ENCODE peak calls at places on chromosomes 3 and 15, in eight cellular contexts. V is MM.1S; A is suprapubic skin; E is brain microvascular endothelial cell; Y is CD8-positive, alpha-beta T cell; D is IMR-90; X is fibroblast of the aortic adventitia; F is kidney epithelial cell. G is an unnamed sample.
A peak's percentile ranks its signal among the peaks of the same experiment; 100 is the strongest.

GRCh38 chr3:128317698-128318231 is 148.9 kb downstream of the DNAJB8 start:
- DNase-seq in V (no peak), A (peak; percentile 40), E (no peak), Y (no peak), D (no peak), X (no peak), F (no peak), G (no peak)

GRCh38 chr3:97793415-97794019 is 28.3 kb upstream of the CRYBG3 start:
- DNase-seq in V (peak; percentile 58), A (no peak), E (peak; percentile 20), Y (no peak), D (peak; percentile 64), X (peak; percentile 79), F (peak; percentile 14), G (peak; percentile 25)

GRCh38 chr15:84794148-84794547 is 23.0 kb upstream of the ALPK3 start:
- DNase-seq in V (no peak), A (no peak), E (no peak), Y (no peak), D (no peak), X (no peak), F (no peak), G (no peak)

GRCh38 chr15:68972201-68973065 is 42.1 kb upstream of the NOX5 start:
- DNase-seq in V (no peak), A (no peak), E (no peak), Y (no peak), D (no peak), X (no peak), F (no peak), G (no peak)

GRCh38 chr3:139659511-139659910 is 18.3 kb downstream of the NMNAT3 start:
- DNase-seq in V (no peak), A (no peak), E (no peak), Y (no peak), D (no peak), X (no peak), F (no peak), G (no peak)

GRCh38 chr3:101988591-101988990 is 139.3 kb downstream of the NFKBIZ start:
- DNase-seq in V (no peak), A (no peak), E (no peak), Y (no peak), D (no peak), X (peak; percentile 4), F (no peak), G (no peak)

GRCh38 chr3:184126006-184126405 is 9.2 kb upstream of the EIF2B5 start:
- DNase-seq in V (no peak), A (no peak), E (no peak), Y (no peak), D (peak; percentile 34), X (peak; percentile 16), F (no peak), G (no peak)

GRCh38 chr3:112814256-112814655 is 32.4 kb downstream of the CD200R1L start:
- DNase-seq in V (peak; percentile 56), A (no peak), E (peak; percentile 61), Y (no peak), D (peak; percentile 89), X (peak; percentile 93), F (no peak), G (no peak)

GRCh38 chr15:90419738-90420487 is 31.9 kb downstream of the IQGAP1 start:
- DNase-seq in V (no peak), A (no peak), E (peak; percentile 61), Y (no peak), D (peak; percentile 92), X (peak; percentile 88), F (no peak), G (no peak)

GRCh38 chr3:67044955-67045354 is 46.8 kb downstream of the KBTBD8 start:
- DNase-seq in V (no peak), A (no peak), E (no peak), Y (no peak), D (no peak), X (no peak), F (no peak), G (no peak)

GRCh38 chr3:10338164-10338470 is 17.2 kb upstream of the SEC13 start:
- DNase-seq in V (no peak), A (no peak), E (no peak), Y (no peak), D (no peak), X (no peak), F (no peak), G (no peak)

GRCh38 chr3:19229086-19229485 is 80.8 kb downstream of the KCNH8 start:
- DNase-seq in V (no peak), A (no peak), E (no peak), Y (no peak), D (no peak), X (no peak), F (no peak), G (no peak)

GRCh38 chr15:32718822-32719716 is 1.3 kb downstream of the GREM1 start:
- DNase-seq in V (no peak), A (no peak), E (no peak), Y (no peak), D (no peak), X (no peak), F (no peak), G (no peak)

GRCh38 chr15:99016680-99017321 is 9.2 kb upstream of the PGPEP1L start:
- DNase-seq in V (no peak), A (no peak), E (no peak), Y (no peak), D (peak; percentile 66), X (peak; percentile 65), F (no peak), G (no peak)

GRCh38 chr3:124731760-124732159 is 1.5 kb downstream of the UMPS start:
- DNase-seq in V (no peak), A (no peak), E (no peak), Y (no peak), D (no peak), X (no peak), F (no peak), G (no peak)

GRCh38 chr3:15989419-15989818 is 185.1 kb upstream of the GALNT15 start:
- DNase-seq in V (no peak), A (no peak), E (no peak), Y (no peak), D (peak; percentile 64), X (no peak), F (no peak), G (no peak)

GRCh38 chr3:10015476-10015904 is 10.7 kb upstream of the FANCD2 start:
- DNase-seq in V (no peak), A (peak; percentile 94), E (peak; percentile 92), Y (no peak), D (peak; percentile 97), X (peak; percentile 99), F (peak; percentile 76), G (no peak)

DNA sequence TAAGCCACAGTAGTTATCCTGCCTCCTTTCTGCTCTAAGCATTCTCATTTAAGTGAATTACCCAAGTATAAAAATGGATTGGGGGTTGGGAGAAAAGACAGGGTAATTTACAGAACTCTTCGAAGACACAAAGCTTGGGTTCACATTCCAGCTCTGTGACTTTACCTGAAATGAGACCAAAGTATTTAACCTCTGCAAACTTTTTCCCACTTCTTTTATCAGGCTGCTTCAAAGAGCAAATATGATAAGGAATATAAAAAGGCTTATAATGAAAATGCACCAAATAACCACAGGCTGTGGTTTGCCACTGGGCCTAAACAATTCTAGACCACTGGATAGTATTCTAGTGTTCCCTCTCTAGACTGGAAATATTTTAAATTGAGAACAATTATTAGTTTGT is 64.4 kb downstream of the UACA start:
- DNase-seq in V (no peak), A (no peak), E (no peak), Y (no peak), D (no peak), X (no peak), F (no peak), G (no peak)
- TF ChIP-seq CTCF in V (no peak), A (no peak), E (no peak), Y (no peak), D (no peak), X (no peak), F (no peak), G (no peak)

DNA sequence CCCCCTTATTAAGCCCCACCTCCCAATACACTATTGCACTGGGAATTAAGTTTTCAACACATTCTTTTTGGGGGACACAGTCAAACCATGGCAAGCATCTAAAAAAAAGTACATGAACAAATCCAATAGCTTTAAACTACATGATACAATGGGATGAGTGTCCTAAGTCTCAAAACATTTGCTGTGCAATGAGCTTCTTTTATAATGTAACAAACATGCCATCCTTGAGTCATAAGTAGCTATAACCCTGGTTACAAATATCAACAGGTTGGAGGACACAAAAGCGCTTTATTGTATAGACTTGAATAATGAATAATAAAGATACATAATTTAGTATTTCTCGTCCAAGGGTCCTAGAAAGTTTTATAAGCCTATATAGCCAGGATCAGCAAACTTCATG is 160.6 kb upstream of the RAP2B start:
- DNase-seq in V (no peak), A (no peak), E (no peak), Y (no peak), D (no peak), X (no peak), F (no peak), G (no peak)
- TF ChIP-seq CTCF in V (no peak), A (no peak), E (no peak), Y (no peak), D (no peak), X (no peak), F (no peak), G (no peak)

GRCh38 chr3:194575484-194576210 is 57.6 kb downstream of the TMEM44 start:
- DNase-seq in V (no peak), A (no peak), E (peak; percentile 61), Y (no peak), D (peak; percentile 64), X (peak; percentile 99), F (no peak), G (no peak)

GRCh38 chr3:194572944-194573491 is 60.2 kb downstream of the TMEM44 start:
- DNase-seq in V (no peak), A (no peak), E (no peak), Y (no peak), D (peak; percentile 72), X (peak; percentile 76), F (no peak), G (no peak)

GRCh38 chr3:194572131-194572789 is 61.0 kb downstream of the TMEM44 start:
- DNase-seq in V (no peak), A (peak; percentile 91), E (peak; percentile 95), Y (no peak), D (peak; percentile 97), X (peak; percentile 97), F (peak; percentile 92), G (no peak)

GRCh38 chr3:194573680-194574437 is 59.4 kb downstream of the TMEM44 start:
- DNase-seq in V (peak; percentile 37), A (no peak), E (peak; percentile 67), Y (peak; percentile 26), D (peak; percentile 68), X (peak; percentile 70), F (no peak), G (no peak)

GRCh38 chr3:194574639-194575483 is 58.4 kb downstream of the TMEM44 start:
- DNase-seq in V (no peak), A (no peak), E (peak; percentile 91), Y (no peak), D (peak; percentile 83), X (peak; percentile 91), F (no peak), G (no peak)
- TF ChIP-seq CTCF in V (no peak), A (no peak), E (peak; percentile 52), Y (no peak), D (peak; percentile 31), X (peak; percentile 59), F (peak; percentile 16), G (no peak)

DNA sequence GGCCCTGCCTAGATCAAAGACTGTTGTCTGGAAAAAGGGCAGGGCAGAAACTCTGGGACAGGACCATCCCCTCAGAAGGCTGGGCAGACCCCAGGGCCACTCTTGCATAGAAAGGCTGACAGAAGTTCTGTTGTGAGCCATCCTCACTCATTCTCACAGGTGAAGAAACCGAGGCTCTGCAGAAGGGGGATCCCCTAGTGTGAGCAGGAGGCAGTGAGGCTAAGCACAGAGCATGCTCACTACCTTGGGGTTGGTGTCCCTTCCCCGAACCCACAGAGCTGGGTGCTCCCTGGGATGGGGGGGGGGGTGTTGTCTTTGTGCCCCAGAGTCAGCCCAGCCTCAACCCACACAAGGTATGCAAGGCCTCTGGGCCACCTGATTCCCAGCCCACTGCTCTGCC is 50.9 kb upstream of the TMEM115 start:
- DNase-seq in V (no peak), A (no peak), E (no peak), Y (no peak), D (no peak), X (no peak), F (no peak), G (no peak)
- TF ChIP-seq CTCF in V (no peak), A (no peak), E (no peak), Y (no peak), D (no peak), X (no peak), F (no peak), G (no peak)